ENCODE peak calls at places on chromosomes 13 and 19, in four cellular contexts. B, Y, V and M are unnamed samples.

GRCh38 chr13:26247608-26248007 is 6.3 kb upstream of the CDK8 start:
- DNase-seq in V (peak), B (no peak), Y (no peak), M (no peak)

GRCh38 chr19:36939153-36939552 is 23.0 kb downstream of the ZNF568 start:
- DNase-seq in Y (no peak), B (no peak), V (no peak), M (no peak)

GRCh38 chr19:32595491-32595890 is 14.5 kb downstream of the PDCD5 start:
- DNase-seq in B (no peak), V (no peak), Y (no peak), M (no peak)

GRCh38 chr13:42393573-42394360 is 121.8 kb downstream of the AKAP11 start:
- DNase-seq in B (no peak), V (no peak), Y (no peak), M (no peak)

GRCh38 chr19:32380269-32380668 is 25.3 kb upstream of the DPY19L3 start:
- DNase-seq in V (no peak), B (no peak), Y (no peak), M (no peak)

GRCh38 chr13:30110301-30111070 is 196.9 kb downstream of the KATNAL1 start:
- DNase-seq in Y (no peak), B (no peak), V (no peak), M (no peak)

GRCh38 chr19:48271531-48272151 is 1.8 kb downstream of the ZNF114 start:
- DNase-seq in V (no peak), Y (peak), B (peak), M (peak)

GRCh38 chr13:113917523-113918371 is 53.9 kb upstream of the GAS6 start:
- DNase-seq in V (no peak), Y (no peak), B (no peak), M (peak)

GRCh38 chr13:112069063-112069726 is 2.2 kb downstream of the SOX1 start:
- DNase-seq in Y (no peak), B (no peak), V (no peak), M (no peak)
- TF ChIP-seq NR3C1 in Y (no peak), B (no peak), V (no peak), M (no peak)

DNA sequence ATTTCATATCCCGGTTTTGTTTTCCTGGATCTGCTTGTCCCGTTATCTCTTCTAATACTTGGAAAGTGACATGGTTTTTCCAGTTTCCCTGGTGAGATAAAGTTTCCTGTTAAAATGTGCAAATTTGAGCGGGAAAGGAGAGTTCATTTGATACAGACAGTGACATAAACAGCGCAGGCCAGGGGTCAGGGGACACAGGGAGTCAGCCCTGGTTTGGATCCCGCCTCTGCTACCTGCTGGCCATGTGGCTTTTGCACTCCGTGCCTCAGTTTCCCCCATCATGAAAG is 20.6 kb upstream of the MISP start:
- DNase-seq in V (no peak), Y (no peak), B (no peak), M (no peak)
- TF ChIP-seq NR3C1 in V (no peak), Y (no peak), B (no peak), M (no peak)

GRCh38 chr19:10593820-10594637 is 6.9 kb upstream of the AP1M2 start:
- DNase-seq in B (no peak), Y (no peak), V (no peak), M (no peak)
- TF ChIP-seq NR3C1 in B (no peak), Y (no peak), V (no peak), M (no peak)

DNA sequence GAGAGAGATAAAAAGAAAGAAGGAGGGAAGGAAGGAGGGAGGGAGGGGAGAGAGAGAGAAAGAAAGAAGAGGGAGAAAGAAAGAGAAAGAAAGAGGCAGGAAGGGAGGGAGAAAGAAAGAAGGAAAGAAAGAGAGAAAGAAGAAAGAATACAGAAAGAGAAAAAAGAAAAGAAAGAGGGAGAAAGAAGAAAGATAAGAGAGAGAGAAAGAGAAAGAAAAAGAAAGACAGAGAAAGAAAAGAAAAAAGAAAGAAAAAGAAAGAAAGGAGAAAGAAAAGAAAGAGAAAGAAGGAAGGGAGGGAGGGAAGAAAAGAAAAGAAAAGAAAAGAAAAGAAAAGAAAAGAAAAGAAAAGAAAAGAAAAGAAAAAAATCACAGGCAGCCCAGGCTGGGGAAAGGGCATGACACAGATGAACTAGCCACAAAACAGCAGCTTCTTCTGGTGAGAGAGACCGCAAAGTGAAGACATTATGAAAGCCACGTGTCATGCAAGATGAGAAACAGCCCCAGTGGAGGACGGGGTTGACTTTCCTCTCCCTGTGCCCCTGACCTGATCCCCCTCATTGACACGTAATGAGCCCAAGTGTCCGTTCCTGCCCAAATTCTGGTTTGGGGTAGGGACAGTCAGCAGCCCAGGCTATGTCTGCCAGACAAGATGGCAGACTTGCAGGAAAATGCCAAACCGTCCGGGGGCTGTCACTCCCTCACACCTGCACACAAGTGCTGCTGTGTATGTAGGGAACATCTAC is 102.1 kb downstream of the INSR start:
- DNase-seq in V (no peak), B (no peak), Y (no peak), M (no peak)
- TF ChIP-seq NR3C1 in V (no peak), B (no peak), Y (no peak), M (no peak)

DNA sequence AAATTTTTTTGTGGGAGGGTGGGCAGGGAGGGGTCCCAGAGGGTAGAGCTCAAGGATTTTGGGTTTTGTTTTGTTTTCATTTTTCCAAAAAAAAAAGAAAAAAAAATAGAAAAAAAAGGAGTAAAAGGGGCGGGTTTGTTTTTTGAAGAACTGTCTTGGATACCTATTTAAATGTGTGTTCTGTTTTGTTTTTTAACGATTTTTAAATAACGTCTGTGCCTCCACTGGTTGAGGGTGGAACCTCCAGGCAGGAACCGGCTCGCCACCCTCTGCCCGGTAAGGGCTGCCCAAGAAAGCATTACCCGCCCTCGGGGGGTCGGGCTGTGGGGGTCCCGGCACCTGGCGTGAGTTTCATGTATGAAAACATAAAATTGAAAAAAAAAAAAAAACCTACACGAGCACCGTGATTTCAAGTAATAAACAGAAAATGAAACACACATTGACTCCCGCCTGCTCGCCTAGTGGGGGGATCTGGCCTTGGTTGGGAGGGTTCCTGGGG is 10.4 kb downstream of the MIDN start:
- DNase-seq in V (no peak), Y (no peak), B (peak), M (no peak)
- TF ChIP-seq NR3C1 in V (no peak), Y (no peak), B (no peak), M (no peak)

GRCh38 chr13:48258002-48258401 is 25.0 kb downstream of the ITM2B start:
- DNase-seq in B (peak), V (no peak), Y (peak), M (no peak)

GRCh38 chr13:48263196-48263595 is 30.2 kb downstream of the ITM2B start:
- DNase-seq in Y (no peak), V (no peak), B (no peak), M (no peak)

GRCh38 chr13:48258430-48258829 is 25.4 kb downstream of the ITM2B start:
- DNase-seq in V (no peak), B (no peak), Y (no peak), M (no peak)

GRCh38 chr13:48264052-48264451 is 31.0 kb downstream of the ITM2B start:
- DNase-seq in V (no peak), B (no peak), Y (no peak), M (no peak)

DNA sequence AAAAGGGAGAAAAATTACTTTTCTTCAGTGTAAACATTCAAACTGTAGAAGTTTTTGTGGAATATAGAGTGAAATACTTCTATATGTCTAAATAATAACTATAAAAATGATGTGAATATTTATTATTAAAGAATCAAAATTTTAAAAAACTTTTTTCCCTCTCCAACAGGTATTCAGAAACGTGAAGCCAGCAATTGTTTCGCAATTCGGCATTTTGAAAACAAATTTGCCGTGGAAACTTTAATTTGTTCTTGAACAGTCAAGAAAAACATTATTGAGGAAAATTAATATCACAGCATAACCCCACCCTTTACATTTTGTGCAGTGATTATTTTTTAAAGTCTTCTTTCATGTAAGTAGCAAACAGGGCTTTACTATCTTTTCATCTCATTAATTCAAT is 28.0 kb downstream of the ITM2B start:
- DNase-seq in V (no peak), Y (no peak), B (no peak), M (no peak)
- TF ChIP-seq NR3C1 in V (no peak), Y (no peak), B (no peak), M (no peak)